ENCODE peak calls at places on chromosomes 13 and 19, in seven cellular contexts. One of them, this sample, is unnamed.
A peak's percentile ranks its signal among the peaks of the same experiment; 100 is the strongest.

GRCh38 chr19:926595-927043 is 784 bp downstream of the ARID3A start:
- DNase-seq in cardiac muscle cell: peak; percentile 65
- DNase-seq in AG09319: no peak
- DNase-seq in foreskin fibroblast: peak; percentile 74
- DNase-seq in cardiac fibroblast: peak; percentile 50
- DNase-seq in stimulated activated CD4-positive, alpha-beta T cell treated with anti-CD3 and anti-CD28 coated beads, Interleukin-2, amount 100 ng/mL, for 24 hours: peak; percentile 72
- DNase-seq in HTR-8/SVneo: no peak
- DNase-seq in this sample: no peak

GRCh38 chr13:53201454-53202225 is 173.0 kb downstream of the OLFM4 start:
- DNase-seq in cardiac fibroblast: no peak
- DNase-seq in HTR-8/SVneo: no peak
- DNase-seq in cardiac muscle cell: peak; percentile 7
- DNase-seq in AG09319: no peak
- DNase-seq in foreskin fibroblast: no peak
- DNase-seq in stimulated activated CD4-positive, alpha-beta T cell treated with anti-CD3 and anti-CD28 coated beads, Interleukin-2, amount 100 ng/mL, for 24 hours: no peak
- DNase-seq in this sample: no peak

GRCh38 chr13:64767054-64767453 is 2463.1 kb downstream of the PCDH9 start:
- DNase-seq in HTR-8/SVneo: no peak
- DNase-seq in foreskin fibroblast: no peak
- DNase-seq in AG09319: no peak
- DNase-seq in cardiac fibroblast: no peak
- DNase-seq in stimulated activated CD4-positive, alpha-beta T cell treated with anti-CD3 and anti-CD28 coated beads, Interleukin-2, amount 100 ng/mL, for 24 hours: no peak
- DNase-seq in cardiac muscle cell: no peak
- DNase-seq in this sample: no peak

GRCh38 chr13:91406619-91407018 is 8.2 kb downstream of the GPC5 start:
- DNase-seq in stimulated activated CD4-positive, alpha-beta T cell treated with anti-CD3 and anti-CD28 coated beads, Interleukin-2, amount 100 ng/mL, for 24 hours: no peak
- DNase-seq in foreskin fibroblast: peak; percentile 26
- DNase-seq in cardiac muscle cell: peak; percentile 55
- DNase-seq in HTR-8/SVneo: no peak
- DNase-seq in cardiac fibroblast: peak; percentile 57
- DNase-seq in AG09319: no peak
- DNase-seq in this sample: no peak

GRCh38 chr13:71806885-71807284 is 60.1 kb downstream of the DACH1 start:
- DNase-seq in cardiac muscle cell: no peak
- DNase-seq in AG09319: no peak
- DNase-seq in cardiac fibroblast: no peak
- DNase-seq in stimulated activated CD4-positive, alpha-beta T cell treated with anti-CD3 and anti-CD28 coated beads, Interleukin-2, amount 100 ng/mL, for 24 hours: no peak
- DNase-seq in HTR-8/SVneo: no peak
- DNase-seq in foreskin fibroblast: no peak
- DNase-seq in this sample: no peak

GRCh38 chr13:76828316-76828741 is 57.9 kb downstream of the KCTD12 start:
- DNase-seq in cardiac muscle cell: no peak
- DNase-seq in cardiac fibroblast: no peak
- DNase-seq in AG09319: no peak
- DNase-seq in foreskin fibroblast: peak; percentile 64
- DNase-seq in stimulated activated CD4-positive, alpha-beta T cell treated with anti-CD3 and anti-CD28 coated beads, Interleukin-2, amount 100 ng/mL, for 24 hours: no peak
- DNase-seq in HTR-8/SVneo: no peak
- DNase-seq in this sample: no peak

GRCh38 chr13:39942901-39943273 is 287.4 kb downstream of the COG6 start:
- DNase-seq in stimulated activated CD4-positive, alpha-beta T cell treated with anti-CD3 and anti-CD28 coated beads, Interleukin-2, amount 100 ng/mL, for 24 hours: peak; percentile 76
- DNase-seq in foreskin fibroblast: peak; percentile 80
- DNase-seq in HTR-8/SVneo: peak; percentile 65
- DNase-seq in cardiac fibroblast: peak; percentile 87
- DNase-seq in AG09319: peak; percentile 8
- DNase-seq in cardiac muscle cell: peak; percentile 95
- DNase-seq in this sample: peak; percentile 42

GRCh38 chr13:76289558-76289957 is 596.6 kb downstream of the KCTD12 start:
- DNase-seq in cardiac muscle cell: no peak
- DNase-seq in AG09319: peak; percentile 8
- DNase-seq in stimulated activated CD4-positive, alpha-beta T cell treated with anti-CD3 and anti-CD28 coated beads, Interleukin-2, amount 100 ng/mL, for 24 hours: no peak
- DNase-seq in HTR-8/SVneo: no peak
- DNase-seq in cardiac fibroblast: no peak
- DNase-seq in foreskin fibroblast: peak; percentile 12
- DNase-seq in this sample: no peak

GRCh38 chr13:30832845-30833332 is 73.2 kb upstream of the MEDAG start:
- DNase-seq in HTR-8/SVneo: peak; percentile 62
- DNase-seq in AG09319: no peak
- DNase-seq in cardiac fibroblast: peak; percentile 54
- DNase-seq in cardiac muscle cell: peak; percentile 61
- DNase-seq in stimulated activated CD4-positive, alpha-beta T cell treated with anti-CD3 and anti-CD28 coated beads, Interleukin-2, amount 100 ng/mL, for 24 hours: peak; percentile 65
- DNase-seq in foreskin fibroblast: no peak
- DNase-seq in this sample: no peak

This sample was measured in activated naive CD8-positive, alpha-beta T cell treated with anti-CD3 and anti-CD28 coated beads, Interleukin-2, amount 50 U/mL, for 16 hours.